ENCODE peak calls at places on chromosomes 4 and X, in four cellular contexts. One of them, this sample, is unnamed.

GRCh38 chr4:54840430-54840829 is 182.7 kb downstream of the KIT start:
- DNase-seq in stimulated activated naive B cell treated with anti-CD40 and anti-IgM and Interleukin-4, amounts not matched to agents 10 μg/mL and 1 μg/mL and 100 μg/mL, for 72 hours: no peak
- DNase-seq in HS-27A: no peak
- DNase-seq in fibroblast of lung: no peak
- DNase-seq in this sample: no peak

GRCh38 chr4:65623509-65623908 is 46.8 kb downstream of the EPHA5 start:
- DNase-seq in stimulated activated naive B cell treated with anti-CD40 and anti-IgM and Interleukin-4, amounts not matched to agents 10 μg/mL and 1 μg/mL and 100 μg/mL, for 72 hours: no peak
- DNase-seq in HS-27A: peak
- DNase-seq in fibroblast of lung: peak
- DNase-seq in this sample: no peak

GRCh38 chrX:13226214-13226613 is 93.6 kb downstream of the ATXN3L start:
- DNase-seq in stimulated activated naive B cell treated with anti-CD40 and anti-IgM and Interleukin-4, amounts not matched to agents 10 μg/mL and 1 μg/mL and 100 μg/mL, for 72 hours: no peak
- DNase-seq in HS-27A: no peak
- DNase-seq in fibroblast of lung: no peak
- DNase-seq in this sample: no peak

GRCh38 chr4:47531954-47532321 is 46.9 kb downstream of the ATP10D start:
- DNase-seq in stimulated activated naive B cell treated with anti-CD40 and anti-IgM and Interleukin-4, amounts not matched to agents 10 μg/mL and 1 μg/mL and 100 μg/mL, for 72 hours: no peak
- DNase-seq in HS-27A: no peak
- DNase-seq in fibroblast of lung: no peak
- DNase-seq in this sample: no peak

GRCh38 chrX:3651272-3651671 is 62.2 kb downstream of the PRKX start:
- DNase-seq in stimulated activated naive B cell treated with anti-CD40 and anti-IgM and Interleukin-4, amounts not matched to agents 10 μg/mL and 1 μg/mL and 100 μg/mL, for 72 hours: no peak
- DNase-seq in HS-27A: no peak
- DNase-seq in fibroblast of lung: peak
- DNase-seq in this sample: peak

GRCh38 chr4:131054489-131055019 is 1958.6 kb downstream of the C4orf33 start:
- DNase-seq in stimulated activated naive B cell treated with anti-CD40 and anti-IgM and Interleukin-4, amounts not matched to agents 10 μg/mL and 1 μg/mL and 100 μg/mL, for 72 hours: no peak
- DNase-seq in HS-27A: no peak
- DNase-seq in fibroblast of lung: no peak
- DNase-seq in this sample: no peak

GRCh38 chrX:136168929-136169735 is 21.8 kb downstream of the FHL1 start:
- DNase-seq in stimulated activated naive B cell treated with anti-CD40 and anti-IgM and Interleukin-4, amounts not matched to agents 10 μg/mL and 1 μg/mL and 100 μg/mL, for 72 hours: no peak
- DNase-seq in HS-27A: no peak
- DNase-seq in fibroblast of lung: peak
- DNase-seq in this sample: no peak

GRCh38 chr4:48467442-48467841 is 15.7 kb upstream of the SLC10A4 start:
- DNase-seq in stimulated activated naive B cell treated with anti-CD40 and anti-IgM and Interleukin-4, amounts not matched to agents 10 μg/mL and 1 μg/mL and 100 μg/mL, for 72 hours: no peak
- DNase-seq in HS-27A: no peak
- DNase-seq in fibroblast of lung: no peak
- DNase-seq in this sample: no peak

GRCh38 chrX:109954333-109954732 is 48.6 kb upstream of the TMEM164 start:
- DNase-seq in stimulated activated naive B cell treated with anti-CD40 and anti-IgM and Interleukin-4, amounts not matched to agents 10 μg/mL and 1 μg/mL and 100 μg/mL, for 72 hours: no peak
- DNase-seq in HS-27A: peak
- DNase-seq in fibroblast of lung: peak
- DNase-seq in this sample: no peak

GRCh38 chrX:24229400-24229879 is 79.9 kb downstream of the ZFX start:
- DNase-seq in stimulated activated naive B cell treated with anti-CD40 and anti-IgM and Interleukin-4, amounts not matched to agents 10 μg/mL and 1 μg/mL and 100 μg/mL, for 72 hours: no peak
- DNase-seq in HS-27A: no peak
- DNase-seq in fibroblast of lung: no peak
- DNase-seq in this sample: no peak

GRCh38 chr4:13918110-13918509 is 290.6 kb upstream of the BOD1L1 start:
- DNase-seq in stimulated activated naive B cell treated with anti-CD40 and anti-IgM and Interleukin-4, amounts not matched to agents 10 μg/mL and 1 μg/mL and 100 μg/mL, for 72 hours: no peak
- DNase-seq in HS-27A: peak
- DNase-seq in fibroblast of lung: peak
- DNase-seq in this sample: no peak

This sample was measured in CD8-positive, alpha-beta memory T cell.